ENCODE peak calls at places on chromosomes 16 and 17, in four cellular contexts. E is breast epithelium; U is CD4-positive, alpha-beta memory T cell; J is MM.1S. N is an unnamed sample.
A peak's percentile ranks its signal among the peaks of the same experiment; 100 is the strongest.

GRCh38 chr17:57268176-57268575 is 11.9 kb downstream of the MSI2 start:
- DNase-seq in E (no peak), U (no peak), J (no peak), N (no peak)

GRCh38 chr16:5024632-5025031 is 9.1 kb downstream of the NAGPA start:
- DNase-seq in E (no peak), U (no peak), J (peak; percentile 55), N (peak; percentile 74)

GRCh38 chr16:6957676-6958075 is 375.0 kb upstream of the RBFOX1 start:
- DNase-seq in E (no peak), U (no peak), J (no peak), N (no peak)

GRCh38 chr17:15185625-15185991 is 79.5 kb downstream of the PMP22 start:
- DNase-seq in E (no peak), U (no peak), J (no peak), N (no peak)

GRCh38 chr17:37069087-37069486 is 120.3 kb downstream of the AATF start:
- DNase-seq in E (no peak), U (no peak), J (no peak), N (no peak)

GRCh38 chr16:87172632-87173031 is 144.6 kb downstream of the C16orf95 start:
- DNase-seq in E (no peak), U (no peak), J (no peak), N (no peak)

GRCh38 chr17:19383681-19384470 is 3.1 kb downstream of the MFAP4 start:
- DNase-seq in E (no peak), U (no peak), J (no peak), N (no peak)

GRCh38 chr16:6616746-6617145 is 715.9 kb upstream of the RBFOX1 start:
- DNase-seq in E (no peak), U (no peak), J (no peak), N (no peak)

GRCh38 chr16:2388875-2389433 is 40.3 kb upstream of the CCNF start:
- DNase-seq in E (no peak), U (no peak), J (no peak), N (no peak)

GRCh38 chr16:70726869-70727494 is 41.1 kb upstream of the MTSS2 start:
- DNase-seq in E (no peak), U (no peak), J (no peak), N (no peak)

GRCh38 chr16:75580-76501 is 2.2 kb upstream of the MPG start:
- DNase-seq in E (peak; percentile 75), U (no peak), J (no peak), N (peak; percentile 55)

GRCh38 chr17:1736348-1737281 is 6.1 kb upstream of the SERPINF2 start:
- DNase-seq in E (no peak), U (peak; percentile 38), J (no peak), N (peak; percentile 55)

GRCh38 chr16:86984975-86985655 is 332.1 kb downstream of the C16orf95 start:
- DNase-seq in E (no peak), U (no peak), J (no peak), N (no peak)

DNA sequence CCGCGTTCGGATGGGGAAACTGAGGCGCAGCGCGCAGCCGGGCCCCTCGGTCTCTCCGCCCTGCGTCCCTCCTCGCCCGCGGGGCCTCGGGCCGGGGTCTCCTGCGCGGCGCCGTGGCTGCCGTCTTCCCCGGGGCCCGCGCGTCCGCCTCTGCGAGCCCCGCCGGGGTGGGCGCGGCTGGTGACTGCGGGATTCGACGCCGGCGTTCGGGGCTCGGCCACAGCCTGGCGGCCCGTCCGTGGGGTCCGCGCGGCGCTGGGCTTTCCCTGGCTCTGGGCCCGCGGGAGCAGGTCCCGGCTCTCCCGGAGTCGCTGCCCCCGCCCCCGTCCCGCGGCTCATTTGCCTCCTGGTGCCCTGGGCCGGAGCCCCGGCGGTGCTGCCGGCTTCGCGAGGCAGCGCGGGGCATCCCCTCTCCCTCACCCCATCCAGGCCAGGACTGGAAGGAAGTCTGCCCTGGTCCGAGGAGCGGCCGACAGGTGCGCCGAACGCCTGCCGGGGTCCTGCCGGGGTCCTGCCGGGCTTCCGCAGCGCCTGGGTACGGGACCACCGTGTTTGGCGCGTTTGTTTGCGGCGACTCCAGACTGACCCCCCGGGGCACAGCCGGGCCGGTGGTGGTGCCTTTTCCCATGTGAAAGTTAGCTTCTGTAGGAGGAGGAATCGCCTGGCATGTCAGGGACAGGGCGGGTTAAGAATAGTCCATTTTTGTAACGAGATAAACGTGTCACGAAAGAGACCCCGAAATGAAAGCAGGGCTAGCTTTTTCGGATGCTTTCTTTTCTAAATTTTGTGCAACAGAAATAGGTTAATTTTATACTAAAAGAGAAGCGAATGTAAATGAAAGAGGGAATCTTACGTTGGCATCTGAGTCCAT is 671 bp downstream of the CHMP6 start:
- DNase-seq in E (no peak), U (no peak), J (peak; percentile 10), N (peak; percentile 64)
- H3K27ac ChIP-seq in E (peak overlapping the region; percentile 61), U (peak overlapping the region; percentile 70), J (no peak overlapping the region), N (no peak overlapping the region)

DNA sequence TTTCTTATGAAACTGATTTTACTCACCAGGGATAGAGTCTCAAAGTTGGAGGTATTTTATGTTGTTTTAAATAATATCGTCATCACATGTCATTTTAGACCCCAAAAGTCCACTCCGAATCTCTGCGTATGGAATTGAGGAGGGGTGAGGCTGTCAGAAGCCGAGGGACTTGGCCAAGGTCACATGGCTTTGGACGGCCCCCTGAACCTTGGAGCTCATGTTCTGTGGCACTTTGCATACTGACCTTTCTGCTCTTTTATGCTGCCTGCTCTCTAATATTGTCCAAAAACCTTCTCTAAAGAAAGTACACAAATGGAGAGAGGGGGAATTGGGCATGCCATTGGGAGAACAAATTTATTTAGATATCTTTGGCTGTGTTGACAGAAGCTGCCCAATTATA is 700.0 kb downstream of the WWOX start:
- DNase-seq in E (no peak), U (no peak), J (no peak), N (no peak)
- H3K4me1 ChIP-seq in E (no peaks in the 10 kb centered on the region), U (peaks cover 12% of the 10 kb centered on the region), J (no peaks in the 10 kb centered on the region), N (no peaks in the 10 kb centered on the region)

GRCh38 chr16:61435356-61435755 is 600.9 kb downstream of the CDH8 start:
- DNase-seq in E (no peak), U (no peak), J (no peak), N (no peak)
- H3K4me3 ChIP-seq in E (peak overlapping the region; percentile 11), U (no peak overlapping the region), J (no peak overlapping the region), N (no peak overlapping the region)

GRCh38 chr17:16352838-16353701 is at the start of gene CENPV:
- DNase-seq in E (no peak), U (peak; percentile 66), J (no peak), N (peak; percentile 83)

GRCh38 chr17:16353702-16354174 is 469 bp upstream of the CENPV start:
- DNase-seq in E (no peak), U (no peak), J (no peak), N (no peak)

GRCh38 chr17:16351831-16352230 is 1.4 kb downstream of the CENPV start:
- DNase-seq in E (no peak), U (no peak), J (no peak), N (no peak)

GRCh38 chr17:16354585-16354984 is 1.3 kb upstream of the CENPV start:
- DNase-seq in E (no peak), U (no peak), J (no peak), N (no peak)

DNA sequence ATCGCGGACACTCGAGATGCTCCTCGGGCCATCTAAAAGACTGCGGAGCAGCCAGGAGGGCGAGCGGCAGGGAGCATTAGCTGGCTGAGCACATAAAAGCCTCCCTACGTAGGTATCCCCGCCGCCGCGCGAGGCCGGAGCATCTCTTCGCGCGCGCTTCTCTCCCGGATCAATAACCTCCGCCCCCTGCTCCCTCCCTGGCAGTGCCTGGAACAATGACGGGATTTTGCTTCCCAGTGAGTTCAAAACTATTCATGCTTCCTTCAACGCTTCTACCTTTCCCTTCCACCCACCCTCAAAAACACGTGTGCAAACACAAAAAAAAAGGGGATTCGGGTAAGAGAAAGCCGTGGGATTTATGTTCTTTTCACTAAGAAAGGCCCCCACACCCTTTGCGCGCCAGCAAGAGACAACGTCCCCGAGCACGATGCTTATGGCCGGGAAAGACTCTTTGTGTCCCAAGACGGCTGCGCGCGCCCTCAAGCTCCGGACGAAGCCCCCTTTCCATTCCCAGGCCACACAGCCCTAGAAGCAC is 899 bp downstream of the CENPV start:
- DNase-seq in E (no peak), U (peak; percentile 13), J (no peak), N (peak; percentile 81)
- H3K27ac ChIP-seq in E (peak overlapping the region; percentile 58), U (peak overlapping the region; percentile 47), J (no peak overlapping the region), N (peak overlapping the region; percentile 61)

GRCh38 chr17:27562777-27563455 is 68.1 kb upstream of the LGALS9 start:
- DNase-seq in E (no peak), U (no peak), J (no peak), N (no peak)

GRCh38 chr17:27560668-27561067 is 70.3 kb upstream of the LGALS9 start:
- DNase-seq in E (no peak), U (no peak), J (no peak), N (no peak)

GRCh38 chr17:27565874-27566672 is 64.9 kb upstream of the LGALS9 start:
- DNase-seq in E (no peak), U (no peak), J (no peak), N (no peak)

GRCh38 chr17:27564463-27564862 is 66.5 kb upstream of the LGALS9 start:
- DNase-seq in E (no peak), U (no peak), J (no peak), N (no peak)

GRCh38 chr17:27563532-27563931 is 67.5 kb upstream of the LGALS9 start:
- DNase-seq in E (no peak), U (no peak), J (no peak), N (no peak)
- H3K4me1 ChIP-seq in E (no peaks in the 10 kb centered on the region), U (no peaks in the 10 kb centered on the region), J (no peaks in the 10 kb centered on the region), N (no peaks in the 10 kb centered on the region)

DNA sequence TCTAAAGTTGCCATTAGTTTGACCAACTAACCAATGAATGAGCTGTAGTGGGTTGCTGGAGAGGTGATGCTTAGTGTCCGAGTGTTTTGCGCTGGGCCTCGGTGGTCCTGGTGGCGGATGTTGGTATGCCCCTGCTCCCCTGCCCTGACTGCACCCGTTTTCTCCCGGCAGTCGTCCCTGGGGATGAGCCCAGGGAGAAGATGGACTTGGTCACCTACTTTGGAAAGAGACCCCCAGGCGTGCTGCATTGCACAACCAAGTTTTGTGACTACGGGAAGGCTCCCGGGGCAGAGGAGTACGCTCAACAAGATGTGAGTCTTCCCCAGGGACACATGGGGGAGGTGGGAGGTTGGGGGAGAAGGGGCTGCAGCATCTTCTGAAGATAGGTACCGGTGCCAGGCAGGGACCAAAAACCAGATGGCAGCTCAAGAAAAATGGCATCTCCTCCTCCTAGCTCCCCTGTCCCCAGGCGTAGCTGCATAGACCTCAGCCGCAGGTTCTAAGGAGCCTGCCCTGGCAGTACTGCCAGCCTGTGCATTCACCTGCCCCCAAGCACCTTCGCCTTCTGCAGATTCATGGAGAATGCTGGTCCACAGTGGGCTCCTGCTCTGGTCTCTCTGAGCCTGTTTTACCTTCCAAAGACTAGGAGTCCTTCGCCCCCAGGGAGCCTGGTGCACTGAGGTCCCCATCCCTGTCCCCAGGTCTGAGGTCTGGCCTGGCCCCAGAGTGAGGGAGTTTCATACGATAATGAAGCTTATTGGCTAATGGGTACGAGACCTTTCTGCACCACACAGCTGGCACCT is 5.3 kb downstream of the CNP start:
- DNase-seq in E (no peak), U (no peak), J (no peak), N (peak; percentile 38)
- H3K4me3 ChIP-seq in E (no peak overlapping the region), U (no peak overlapping the region), J (no peak overlapping the region), N (no peak overlapping the region)

GRCh38 chr17:38351412-38352222 is at the start of gene SOCS7:
- DNase-seq in E (peak; percentile 81), U (peak; percentile 89), J (peak; percentile 90), N (peak; percentile 98)
- H3K27ac ChIP-seq in E (peak within 1 kb of the TSS; percentile 85), U (peak within 1 kb of the TSS; percentile 62), J (no peak within 1 kb of the TSS), N (peak within 1 kb of the TSS; percentile 68)